ENCODE peak calls at places on chromosome 20, in six cellular contexts. One of them, this sample, is unnamed.

GRCh38 chr20:37394543-37395410 is 48.8 kb downstream of the SRC start:
- DNase-seq in nephron progenitor cell: peak
- DNase-seq in stimulated activated CD8-positive, alpha-beta memory T cell treated with anti-CD3 and anti-CD28 coated beads, Interleukin-2, amount 100 ng/mL, for 1 hour: no peak
- DNase-seq in hepatic stellate cell: no peak
- DNase-seq in IMR-90: no peak
- DNase-seq in NCI-H524 treated with DMSO at 0.1 percent for 48 hours: no peak
- DNase-seq in this sample: no peak

GRCh38 chr20:4613184-4613583 is 108.5 kb upstream of the PRND start:
- DNase-seq in stimulated activated CD8-positive, alpha-beta memory T cell treated with anti-CD3 and anti-CD28 coated beads, Interleukin-2, amount 100 ng/mL, for 1 hour: no peak
- DNase-seq in nephron progenitor cell: no peak
- DNase-seq in NCI-H524 treated with DMSO at 0.1 percent for 48 hours: no peak
- DNase-seq in hepatic stellate cell: peak
- DNase-seq in IMR-90: no peak
- DNase-seq in this sample: no peak

GRCh38 chr20:330233-331149 is 5.1 kb downstream of the SOX12 start:
- DNase-seq in IMR-90: peak
- DNase-seq in nephron progenitor cell: peak
- DNase-seq in NCI-H524 treated with DMSO at 0.1 percent for 48 hours: peak
- DNase-seq in stimulated activated CD8-positive, alpha-beta memory T cell treated with anti-CD3 and anti-CD28 coated beads, Interleukin-2, amount 100 ng/mL, for 1 hour: peak
- DNase-seq in hepatic stellate cell: peak
- DNase-seq in this sample: peak

GRCh38 chr20:62710886-62711702 is 2.5 kb downstream of the NTSR1 start:
- DNase-seq in hepatic stellate cell: peak
- DNase-seq in NCI-H524 treated with DMSO at 0.1 percent for 48 hours: no peak
- DNase-seq in IMR-90: peak
- DNase-seq in nephron progenitor cell: no peak
- DNase-seq in stimulated activated CD8-positive, alpha-beta memory T cell treated with anti-CD3 and anti-CD28 coated beads, Interleukin-2, amount 100 ng/mL, for 1 hour: no peak
- DNase-seq in this sample: no peak

GRCh38 chr20:38109657-38110524 is 55.2 kb downstream of the TGM2 start:
- DNase-seq in stimulated activated CD8-positive, alpha-beta memory T cell treated with anti-CD3 and anti-CD28 coated beads, Interleukin-2, amount 100 ng/mL, for 1 hour: no peak
- DNase-seq in IMR-90: peak
- DNase-seq in NCI-H524 treated with DMSO at 0.1 percent for 48 hours: no peak
- DNase-seq in nephron progenitor cell: no peak
- DNase-seq in hepatic stellate cell: peak
- DNase-seq in this sample: no peak

GRCh38 chr20:34976286-34976685 is 20.6 kb downstream of the MYH7B start:
- DNase-seq in stimulated activated CD8-positive, alpha-beta memory T cell treated with anti-CD3 and anti-CD28 coated beads, Interleukin-2, amount 100 ng/mL, for 1 hour: no peak
- DNase-seq in NCI-H524 treated with DMSO at 0.1 percent for 48 hours: no peak
- DNase-seq in nephron progenitor cell: no peak
- DNase-seq in IMR-90: no peak
- DNase-seq in hepatic stellate cell: no peak
- DNase-seq in this sample: no peak

GRCh38 chr20:41142914-41143313 is 5.6 kb downstream of the PLCG1 start:
- DNase-seq in IMR-90: no peak
- DNase-seq in stimulated activated CD8-positive, alpha-beta memory T cell treated with anti-CD3 and anti-CD28 coated beads, Interleukin-2, amount 100 ng/mL, for 1 hour: no peak
- DNase-seq in NCI-H524 treated with DMSO at 0.1 percent for 48 hours: no peak
- DNase-seq in hepatic stellate cell: no peak
- DNase-seq in nephron progenitor cell: no peak
- DNase-seq in this sample: no peak

GRCh38 chr20:16533493-16533892 is 39.8 kb downstream of the KIF16B start:
- DNase-seq in hepatic stellate cell: no peak
- DNase-seq in IMR-90: peak
- DNase-seq in stimulated activated CD8-positive, alpha-beta memory T cell treated with anti-CD3 and anti-CD28 coated beads, Interleukin-2, amount 100 ng/mL, for 1 hour: no peak
- DNase-seq in NCI-H524 treated with DMSO at 0.1 percent for 48 hours: no peak
- DNase-seq in nephron progenitor cell: no peak
- DNase-seq in this sample: no peak

This sample was measured in hypothalamus.